ENCODE peak calls at places on chromosomes 12 and 14, in seven cellular contexts. Q, P, X, N, Z, I and M are unnamed samples.

GRCh38 chr14:61478971-61479473 is 157.6 kb downstream of the PRKCH start:
- DNase-seq in Z (no peak), P (no peak), X (no peak), Q (no peak), N (no peak), I (no peak), M (no peak)

GRCh38 chr12:41419151-41419893 is 231.2 kb downstream of the PDZRN4 start:
- DNase-seq in P (no peak), N (no peak), I (no peak), Z (no peak), Q (no peak), X (no peak), M (no peak)

GRCh38 chr14:50875359-50876090 is 3.7 kb downstream of the ABHD12B start:
- DNase-seq in I (no peak), P (no peak), Q (no peak), Z (peak; percentile 77), N (no peak), X (no peak), M (peak; percentile 42)

GRCh38 chr14:35365130-35366047 is 39.2 kb downstream of the NFKBIA start:
- DNase-seq in Z (peak; percentile 95), P (peak; percentile 95), N (peak; percentile 71), X (peak; percentile 70), Q (no peak), I (peak; percentile 68), M (peak; percentile 87)

GRCh38 chr12:19967486-19967885 is 400.9 kb upstream of the PDE3A start:
- DNase-seq in Q (no peak), Z (peak; percentile 92), P (no peak), N (peak; percentile 93), X (no peak), I (no peak), M (peak; percentile 55)

GRCh38 chr14:22311625-22312024 is 277.4 kb downstream of the DAD1 start:
- DNase-seq in X (no peak), Z (no peak), I (no peak), N (no peak), P (no peak), Q (no peak), M (no peak)

GRCh38 chr14:104579507-104579906 is at the start of gene C14orf180:
- DNase-seq in Z (no peak), I (peak; percentile 57), Q (no peak), X (peak; percentile 91), N (no peak), P (no peak), M (no peak)

GRCh38 chr12:27616356-27617150 is 79.7 kb upstream of the REP15 start:
- DNase-seq in Z (peak; percentile 69), I (no peak), X (no peak), Q (no peak), N (peak; percentile 12), P (no peak), M (no peak)

GRCh38 chr12:2341871-2342270 is 289.1 kb downstream of the CACNA1C start:
- DNase-seq in Q (no peak), X (no peak), N (peak; percentile 81), I (no peak), P (no peak), Z (peak; percentile 75), M (peak; percentile 58)

GRCh38 chr14:105144666-105145380 is 23.8 kb downstream of the JAG2 start:
- DNase-seq in Z (no peak), Q (no peak), X (peak; percentile 56), N (no peak), I (peak; percentile 4), P (peak; percentile 68), M (no peak)